ENCODE peak calls at places on chromosomes 11 and 22, in ten cellular contexts. J is HepG2, F is OCI-LY7, I is prostate gland, E is WERI-Rb-1, H is ascending aorta, R is AG04450, U is ovary, G is breast epithelium, T is left ventricle myocardium inferior. M is an unnamed sample. For H3K9me3, the result is how much of the 10 kb centered on the place peaks cover.

GRCh38 chr22:29695129-29695926 is 24.5 kb upstream of the CABP7 start:
- DNase-seq in F (no peak), T (no peak), G (peak), I (peak), R (no peak), E (no peak), U (no peak), H (no peak), J (no peak), M (no peak)

GRCh38 chr11:125202362-125202880 is 37.9 kb downstream of the PKNOX2 start:
- DNase-seq in F (no peak), H (no peak), T (no peak), G (no peak), R (no peak), I (no peak), E (no peak), J (no peak), U (no peak), M (no peak)

GRCh38 chr11:119316729-119317591 is at the start of gene MCAM:
- DNase-seq in G (no peak), U (peak), T (peak), J (peak), R (no peak), F (no peak), H (peak), E (peak), I (no peak), M (no peak)

GRCh38 chr22:45742866-45743450 is 71.3 kb downstream of the ATXN10 start:
- DNase-seq in T (no peak), G (no peak), E (no peak), I (peak), F (no peak), H (no peak), J (peak), R (no peak), U (no peak), M (peak)

GRCh38 chr11:66568124-66568916 is at the start of gene CTSF:
- DNase-seq in R (peak), E (peak), F (no peak), G (peak), U (peak), T (peak), H (peak), J (no peak), I (peak), M (peak)

GRCh38 chr11:62195945-62196344 is 5.9 kb downstream of the SCGB1D1 start:
- DNase-seq in J (no peak), R (no peak), U (no peak), I (no peak), H (no peak), E (no peak), T (no peak), G (no peak), F (no peak), M (no peak)

GRCh38 chr22:40401532-40401931 is 31.1 kb downstream of the SGSM3 start:
- DNase-seq in F (no peak), R (no peak), H (no peak), J (no peak), E (no peak), U (no peak), G (no peak), T (no peak), I (no peak), M (no peak)

GRCh38 chr11:82523141-82523540 is 210.5 kb downstream of the FAM181B start:
- DNase-seq in G (no peak), U (peak), F (no peak), R (no peak), H (no peak), J (no peak), E (peak), T (no peak), I (no peak), M (no peak)

GRCh38 chr11:134614141-134614540 is 202.1 kb upstream of the B3GAT1 start:
- DNase-seq in E (no peak), T (no peak), F (no peak), U (no peak), H (no peak), R (no peak), I (no peak), J (no peak), G (no peak), M (no peak)

GRCh38 chr11:11558352-11558751 is 63.5 kb downstream of the GALNT18 start:
- DNase-seq in R (no peak), F (no peak), E (no peak), T (no peak), J (no peak), U (no peak), G (no peak), I (no peak), H (no peak), M (no peak)

GRCh38 chr11:75715688-75716087 is 1.9 kb upstream of the MOGAT2 start:
- DNase-seq in G (no peak), T (no peak), I (peak), H (no peak), U (no peak), J (no peak), R (no peak), E (no peak), F (no peak), M (no peak)

GRCh38 chr11:117097567-117098268 is 510 bp downstream of the SIK3 start:
- DNase-seq in F (peak), I (peak), H (no peak), T (peak), J (no peak), G (peak), R (no peak), E (peak), U (peak), M (peak)

GRCh38 chr11:63132985-63133775 is 10.8 kb downstream of the SLC22A24 start:
- DNase-seq in R (no peak), J (no peak), G (no peak), H (no peak), E (no peak), T (no peak), U (no peak), I (no peak), F (no peak), M (no peak)

GRCh38 chr11:125404811-125405481 is 91.1 kb downstream of the FEZ1 start:
- DNase-seq in I (peak), F (peak), E (peak), R (no peak), T (peak), U (peak), J (peak), H (no peak), G (peak), M (peak)

DNA sequence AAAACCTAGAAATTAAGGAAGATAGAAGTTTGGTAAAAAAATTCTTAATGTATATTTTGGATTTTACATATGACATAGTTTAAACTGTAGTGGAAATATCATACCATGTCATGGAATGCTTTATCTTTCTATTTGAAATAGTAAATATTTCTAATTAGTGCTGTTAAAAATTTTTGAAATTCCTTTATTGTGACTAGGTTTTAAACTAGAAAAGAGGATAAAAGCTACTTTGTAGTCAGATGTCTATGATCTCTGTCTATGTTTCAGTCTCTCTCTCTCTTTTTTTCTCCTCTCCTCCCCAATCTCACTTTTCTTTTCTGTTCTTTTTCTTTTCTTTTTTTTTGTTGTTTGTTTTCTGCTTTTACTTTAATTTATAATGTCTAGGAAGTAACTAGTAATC is 226.2 kb downstream of the TMEM135 start:
- DNase-seq in F (no peak), H (no peak), I (no peak), U (no peak), E (no peak), R (no peak), G (no peak), J (no peak), T (no peak), M (no peak)
- H3K4me3 ChIP-seq in F (no peak), H (no peak), I (no peak), U (no peak), E (no peak), R (no peak), G (no peak), J (no peak), T (no peak), M (no peak)

GRCh38 chr22:47552541-47553205 is 790.2 kb downstream of the TBC1D22A start:
- DNase-seq in H (no peak), T (no peak), U (no peak), G (no peak), J (no peak), E (no peak), R (no peak), I (no peak), F (no peak), M (no peak)

GRCh38 chr22:47552024-47552423 is 789.6 kb downstream of the TBC1D22A start:
- DNase-seq in H (no peak), F (no peak), J (no peak), T (no peak), I (no peak), G (no peak), U (no peak), R (no peak), E (no peak), M (no peak)

GRCh38 chr22:47553436-47553835 is 791.0 kb downstream of the TBC1D22A start:
- DNase-seq in G (no peak), R (no peak), E (no peak), H (no peak), F (no peak), T (no peak), I (no peak), U (no peak), J (no peak), M (no peak)

GRCh38 chr22:47558828-47559700 is 796.6 kb downstream of the TBC1D22A start:
- DNase-seq in R (no peak), U (no peak), I (no peak), F (no peak), H (no peak), E (no peak), J (no peak), T (no peak), G (no peak), M (no peak)

DNA sequence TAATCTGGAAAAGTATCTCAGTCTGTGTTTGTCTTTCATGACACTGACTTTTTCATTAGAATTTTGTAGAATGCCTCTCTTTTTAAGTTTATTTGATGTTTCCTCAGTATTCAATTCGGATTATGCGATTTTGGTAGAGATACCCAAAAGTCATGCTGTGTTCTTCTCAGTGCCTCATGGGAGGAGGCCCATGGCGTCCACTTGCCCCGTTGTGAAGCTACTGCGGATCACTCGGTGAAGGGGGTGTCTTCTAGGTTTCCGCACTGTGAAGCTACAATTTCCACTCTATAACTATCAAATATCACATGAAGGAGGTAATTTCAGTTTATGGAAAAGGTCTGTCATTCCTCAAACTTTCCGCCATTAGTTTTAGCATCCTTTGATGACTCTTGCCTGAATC is 794.0 kb downstream of the TBC1D22A start:
- DNase-seq in T (no peak), R (no peak), H (no peak), I (no peak), J (no peak), E (no peak), U (no peak), G (no peak), F (no peak), M (no peak)
- H3K9me3 ChIP-seq in T (under half), R (under half), H (under half), I (under half), J (under half), E (under half), U (under half), G (under half), F (under half), M (under half)

DNA sequence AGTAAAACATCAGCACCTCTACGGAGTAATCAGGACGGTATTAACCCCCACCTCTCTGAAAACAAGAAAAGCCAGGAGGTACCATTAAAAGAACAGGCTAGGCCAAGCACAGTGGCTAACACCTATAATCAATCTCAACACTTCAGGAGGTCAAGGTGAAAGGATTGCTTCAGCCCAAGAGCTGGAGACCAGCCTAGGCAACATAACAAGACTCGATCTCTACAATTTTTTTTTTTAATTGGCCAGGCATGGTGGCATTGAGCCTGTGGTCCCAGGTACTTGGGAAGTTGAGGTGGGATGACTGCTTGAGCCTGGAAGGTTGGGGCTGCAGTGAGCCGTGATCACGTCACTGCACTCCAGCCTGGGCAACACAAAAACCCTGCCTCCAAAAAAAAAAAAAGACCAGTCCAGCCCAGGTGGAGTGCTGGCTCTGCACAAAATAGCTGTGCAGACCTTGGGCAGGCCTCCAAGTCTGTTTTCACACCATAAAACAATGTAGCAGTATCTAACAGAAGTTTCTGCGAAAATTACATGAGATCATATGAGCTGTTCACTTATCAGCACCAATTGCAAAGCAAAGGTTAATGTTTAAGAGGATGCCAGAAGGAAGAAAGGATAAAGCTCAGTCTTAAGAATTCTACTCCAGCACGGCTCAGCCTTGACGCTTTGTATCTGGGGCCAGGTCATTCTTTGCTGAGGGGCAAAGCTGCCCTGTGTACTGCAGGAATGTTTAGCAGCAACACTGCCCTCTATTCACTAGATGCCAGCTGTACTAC is 14.8 kb downstream of the CHKA start:
- DNase-seq in T (no peak), U (peak), I (no peak), J (peak), R (no peak), H (no peak), E (no peak), G (no peak), F (no peak), M (peak)
- H3K27ac ChIP-seq in T (peak), U (no peak), I (peak), J (peak), R (no peak), H (no peak), E (no peak), G (peak), F (no peak), M (peak)

DNA sequence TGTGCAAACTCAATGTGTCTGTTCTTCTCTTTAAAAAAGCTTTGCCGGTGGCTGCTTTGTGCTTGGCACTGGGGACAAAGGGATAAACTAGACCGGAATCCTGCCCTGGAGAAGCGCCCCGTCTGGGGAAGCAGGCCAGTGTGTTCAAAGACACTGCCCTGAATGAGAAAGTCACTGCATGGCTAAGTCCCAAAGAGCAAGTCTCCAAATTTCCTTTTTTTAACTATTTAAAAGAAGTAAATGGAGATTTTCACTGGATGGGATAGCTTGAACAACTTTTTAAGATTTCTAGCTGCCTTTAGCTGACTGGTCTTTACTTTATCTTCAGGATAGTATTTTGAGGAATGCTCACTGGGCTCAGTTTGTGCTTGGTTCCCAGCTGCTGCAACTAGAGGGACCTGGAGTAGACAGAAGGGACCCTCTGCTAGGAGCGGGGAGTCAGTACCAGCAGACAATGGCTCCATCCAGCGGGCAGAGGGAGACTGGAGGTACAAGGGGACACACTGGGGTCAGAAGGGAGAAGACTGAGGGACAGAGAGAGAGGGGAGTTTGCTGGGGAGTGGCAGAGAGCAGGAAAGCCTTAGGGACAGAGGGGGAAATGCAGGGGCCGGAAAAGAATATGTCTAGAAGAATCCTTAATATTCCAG is 22.2 kb upstream of the ACER3 start:
- DNase-seq in F (no peak), I (no peak), J (peak), R (no peak), U (peak), E (peak), H (no peak), G (peak), T (no peak), M (no peak)
- H3K4me3 ChIP-seq in F (no peak), I (no peak), J (no peak), R (no peak), U (no peak), E (no peak), H (no peak), G (no peak), T (no peak), M (no peak)

GRCh38 chr11:122516686-122517085 is 138.8 kb upstream of the UBASH3B start:
- DNase-seq in J (no peak), T (no peak), E (no peak), U (no peak), I (no peak), G (no peak), F (no peak), H (no peak), R (no peak), M (peak)
- H3K9me3 ChIP-seq in J (under half), T (under half), E (under half), U (under half), I (under half), G (under half), F (under half), H (under half), R (under half), M (under half)

DNA sequence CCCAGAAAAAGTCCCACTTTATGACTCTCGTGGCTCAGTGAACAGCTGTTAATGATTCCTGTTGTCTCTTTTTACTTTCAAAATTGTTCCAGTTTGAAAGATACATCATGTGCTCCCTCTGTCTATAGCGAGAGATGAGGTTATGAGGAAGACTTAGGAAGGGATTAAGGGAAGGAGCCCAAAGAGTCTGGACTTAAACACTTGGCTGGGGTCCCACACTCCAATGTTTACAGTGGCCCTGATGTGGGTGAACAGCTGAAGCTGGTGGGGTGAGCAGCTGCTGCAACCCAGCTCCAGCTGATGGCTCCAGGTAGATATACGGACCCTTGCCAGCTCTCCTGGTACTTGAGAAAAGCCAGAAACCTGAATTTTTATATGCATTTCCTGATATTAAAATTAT is 84.5 kb upstream of the PLET1 start:
- DNase-seq in G (no peak), J (no peak), E (no peak), I (no peak), T (no peak), H (no peak), U (no peak), F (no peak), R (no peak), M (no peak)
- H3K27ac ChIP-seq in G (no peak), J (no peak), E (no peak), I (no peak), T (no peak), H (no peak), U (no peak), F (no peak), R (no peak), M (no peak)

DNA sequence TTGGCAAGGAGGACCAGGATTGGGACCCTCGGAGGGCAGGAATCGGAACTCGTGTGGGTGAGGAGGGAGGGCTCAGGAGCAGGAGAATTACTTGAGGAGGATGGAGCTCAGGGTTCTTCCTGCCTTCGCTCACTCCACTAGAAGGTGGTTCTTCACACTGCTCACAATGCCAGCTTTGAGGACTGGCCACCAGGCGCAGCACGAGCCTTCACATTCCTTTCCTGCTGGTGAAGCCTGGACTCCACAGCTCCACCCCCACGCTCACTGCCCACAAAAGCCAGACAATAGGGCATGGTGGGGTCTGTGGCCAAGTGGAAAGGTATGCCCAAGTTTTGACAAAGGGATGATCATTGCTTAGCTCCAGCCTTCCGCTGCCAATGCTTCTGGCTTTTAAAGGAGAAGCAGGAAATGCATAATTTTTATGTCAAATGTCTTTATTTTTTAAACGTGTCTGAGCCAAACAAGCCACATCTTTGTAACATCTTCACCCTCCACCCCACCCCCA is 58.0 kb upstream of the FADD start:
- DNase-seq in T (no peak), F (no peak), E (no peak), R (no peak), U (no peak), G (no peak), I (no peak), H (no peak), J (no peak), M (no peak)
- H3K4me3 ChIP-seq in T (no peak), F (no peak), E (no peak), R (no peak), U (no peak), G (no peak), I (no peak), H (no peak), J (no peak), M (no peak)

GRCh38 chr22:49183826-49184216 is 643.9 kb downstream of the BRD1 start:
- DNase-seq in H (no peak), E (no peak), T (no peak), U (no peak), F (no peak), I (no peak), G (no peak), R (no peak), J (no peak), M (no peak)

GRCh38 chr22:49181431-49181830 is 646.2 kb downstream of the BRD1 start:
- DNase-seq in H (no peak), G (no peak), F (no peak), R (no peak), T (no peak), I (no peak), J (no peak), U (no peak), E (no peak), M (no peak)

GRCh38 chr22:49183208-49183825 is 644.4 kb downstream of the BRD1 start:
- DNase-seq in G (no peak), R (no peak), I (no peak), U (no peak), F (no peak), J (no peak), E (no peak), H (no peak), T (no peak), M (no peak)

GRCh38 chr22:49181942-49182341 is 645.7 kb downstream of the BRD1 start:
- DNase-seq in U (no peak), E (no peak), F (no peak), T (no peak), I (no peak), R (no peak), J (no peak), G (no peak), H (no peak), M (no peak)

DNA sequence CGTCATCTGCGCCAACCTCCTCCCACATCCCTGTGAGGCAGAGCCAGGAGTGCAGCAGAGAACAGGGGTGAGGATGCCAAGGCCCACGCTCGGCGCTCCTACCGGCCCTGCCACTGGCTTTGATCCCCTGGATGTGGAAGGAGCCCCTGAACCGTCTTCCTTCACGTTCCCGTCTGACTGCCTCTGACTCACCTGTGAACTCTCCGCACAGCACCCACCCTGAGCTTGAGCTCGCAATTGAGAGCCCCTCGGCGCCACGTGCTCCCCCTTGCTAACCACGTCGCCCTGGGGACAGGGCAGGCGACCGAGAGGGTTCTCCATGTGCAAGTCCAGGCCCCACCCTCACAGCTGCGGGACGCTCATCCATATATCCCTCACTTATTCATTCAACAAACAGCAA is 645.3 kb downstream of the BRD1 start:
- DNase-seq in U (no peak), T (no peak), E (no peak), F (no peak), I (no peak), G (no peak), R (no peak), J (no peak), H (no peak), M (no peak)
- H3K9me3 ChIP-seq in U (under half), T (under half), E (under half), F (under half), I (under half), G (under half), R (half or more), J (under half), H (under half), M (under half)

GRCh38 chr22:20864186-20864908 is 5.5 kb downstream of the SNAP29 start:
- DNase-seq in H (no peak), F (no peak), E (no peak), J (no peak), U (no peak), G (no peak), T (no peak), I (no peak), R (no peak), M (no peak)
- H3K27ac ChIP-seq in H (no peak), F (no peak), E (no peak), J (no peak), U (no peak), G (peak), T (no peak), I (no peak), R (no peak), M (no peak)

M was measured in small intestine.